ENCODE peak calls at places on chromosome 14, in four cellular contexts. B is left cardiac atrium, T is M059J, U is fibroblast of lung. Y is an unnamed sample.

GRCh38 chr14:92513204-92513965 is at the start of gene RIN3:
- DNase-seq in U (peak), T (peak), B (peak), Y (peak)

GRCh38 chr14:37594916-37595808 is at the start of the genes FOXA1 and TTC6:
- DNase-seq in U (no peak), B (peak), T (no peak), Y (no peak)

GRCh38 chr14:94390372-94391086 is 2.1 kb upstream of the SERPINA1 start:
- DNase-seq in B (peak), T (peak), U (no peak), Y (peak)

GRCh38 chr14:70278281-70278680 is 81.2 kb downstream of the COX16 start:
- DNase-seq in U (no peak), B (no peak), T (no peak), Y (no peak)

GRCh38 chr14:99773496-99774203 is 19.6 kb upstream of the EML1 start:
- DNase-seq in T (no peak), B (no peak), U (no peak), Y (no peak)

GRCh38 chr14:73235531-73236155 is 1.7 kb upstream of the PAPLN start:
- DNase-seq in T (no peak), U (peak), B (no peak), Y (no peak)

GRCh38 chr14:101721951-101722661 is 39.4 kb upstream of the PPP2R5C start:
- DNase-seq in U (no peak), T (peak), B (peak), Y (no peak)

GRCh38 chr14:73815849-73816816 is 35.5 kb upstream of the PTGR2 start:
- DNase-seq in B (no peak), U (peak), T (no peak), Y (no peak)

GRCh38 chr14:102264775-102265174 is 40.2 kb downstream of the MOK start:
- DNase-seq in B (peak), U (no peak), T (no peak), Y (no peak)

GRCh38 chr14:70045715-70046535 is 142.8 kb downstream of the SLC8A3 start:
- DNase-seq in U (peak), T (peak), B (peak), Y (peak)

GRCh38 chr14:105281354-105282097 is 19.3 kb downstream of the BRF1 start:
- DNase-seq in T (peak), U (peak), B (no peak), Y (peak)

GRCh38 chr14:76977793-76978730 is 50.4 kb downstream of the IRF2BPL start:
- DNase-seq in T (no peak), B (peak), U (peak), Y (peak)